ENCODE peak calls at places on chromosome 5, in five cellular contexts. One of them, this sample, is unnamed.
A peak's percentile ranks its signal among the peaks of the same experiment; 100 is the strongest.

GRCh38 chr5:10675177-10675700 is 85.8 kb downstream of the DAP start:
- DNase-seq in hippocampal formation: no peak
- DNase-seq in effector CD4-positive, alpha-beta T cell: no peak
- DNase-seq in activated T-helper 1 cell treated with Interleukin-2 at 50 U/mL for 16 hours: no peak
- DNase-seq in stimulated activated CD8-positive, alpha-beta memory T cell treated with anti-CD3 and anti-CD28 coated beads, Interleukin-4, amount 100 ng/mL, for 1 hour: no peak
- DNase-seq in this sample: no peak

GRCh38 chr5:6868170-6868569 is 154.9 kb downstream of the TENT4A start:
- DNase-seq in stimulated activated CD8-positive, alpha-beta memory T cell treated with anti-CD3 and anti-CD28 coated beads, Interleukin-4, amount 100 ng/mL, for 1 hour: no peak
- DNase-seq in hippocampal formation: peak; percentile 43
- DNase-seq in activated T-helper 1 cell treated with Interleukin-2 at 50 U/mL for 16 hours: no peak
- DNase-seq in effector CD4-positive, alpha-beta T cell: no peak
- DNase-seq in this sample: no peak

GRCh38 chr5:34656001-34656699 is at the start of gene RAI14:
- DNase-seq in effector CD4-positive, alpha-beta T cell: no peak
- DNase-seq in hippocampal formation: peak; percentile 54
- DNase-seq in activated T-helper 1 cell treated with Interleukin-2 at 50 U/mL for 16 hours: peak; percentile 9
- DNase-seq in stimulated activated CD8-positive, alpha-beta memory T cell treated with anti-CD3 and anti-CD28 coated beads, Interleukin-4, amount 100 ng/mL, for 1 hour: no peak
- DNase-seq in this sample: peak; percentile 9

GRCh38 chr5:157529002-157529401 is 46.6 kb downstream of the ADAM19 start:
- DNase-seq in effector CD4-positive, alpha-beta T cell: no peak
- DNase-seq in stimulated activated CD8-positive, alpha-beta memory T cell treated with anti-CD3 and anti-CD28 coated beads, Interleukin-4, amount 100 ng/mL, for 1 hour: no peak
- DNase-seq in activated T-helper 1 cell treated with Interleukin-2 at 50 U/mL for 16 hours: no peak
- DNase-seq in hippocampal formation: no peak
- DNase-seq in this sample: no peak

GRCh38 chr5:167348980-167349379 is 942.5 kb upstream of the WWC1 start:
- DNase-seq in activated T-helper 1 cell treated with Interleukin-2 at 50 U/mL for 16 hours: no peak
- DNase-seq in hippocampal formation: no peak
- DNase-seq in stimulated activated CD8-positive, alpha-beta memory T cell treated with anti-CD3 and anti-CD28 coated beads, Interleukin-4, amount 100 ng/mL, for 1 hour: no peak
- DNase-seq in effector CD4-positive, alpha-beta T cell: no peak
- DNase-seq in this sample: no peak

GRCh38 chr5:15938961-15939360 is 240.6 kb downstream of the MARCHF11 start:
- DNase-seq in stimulated activated CD8-positive, alpha-beta memory T cell treated with anti-CD3 and anti-CD28 coated beads, Interleukin-4, amount 100 ng/mL, for 1 hour: no peak
- DNase-seq in hippocampal formation: no peak
- DNase-seq in activated T-helper 1 cell treated with Interleukin-2 at 50 U/mL for 16 hours: no peak
- DNase-seq in effector CD4-positive, alpha-beta T cell: no peak
- DNase-seq in this sample: no peak

GRCh38 chr5:78527054-78527884 is 121.3 kb downstream of the LHFPL2 start:
- DNase-seq in hippocampal formation: no peak
- DNase-seq in stimulated activated CD8-positive, alpha-beta memory T cell treated with anti-CD3 and anti-CD28 coated beads, Interleukin-4, amount 100 ng/mL, for 1 hour: no peak
- DNase-seq in activated T-helper 1 cell treated with Interleukin-2 at 50 U/mL for 16 hours: no peak
- DNase-seq in effector CD4-positive, alpha-beta T cell: no peak
- DNase-seq in this sample: no peak

GRCh38 chr5:74993743-74994142 is 58.6 kb downstream of the GCNT4 start:
- DNase-seq in stimulated activated CD8-positive, alpha-beta memory T cell treated with anti-CD3 and anti-CD28 coated beads, Interleukin-4, amount 100 ng/mL, for 1 hour: no peak
- DNase-seq in effector CD4-positive, alpha-beta T cell: no peak
- DNase-seq in activated T-helper 1 cell treated with Interleukin-2 at 50 U/mL for 16 hours: no peak
- DNase-seq in hippocampal formation: no peak
- DNase-seq in this sample: no peak

GRCh38 chr5:43040287-43041098 is at the start of gene ANXA2R:
- DNase-seq in hippocampal formation: peak; percentile 69
- DNase-seq in stimulated activated CD8-positive, alpha-beta memory T cell treated with anti-CD3 and anti-CD28 coated beads, Interleukin-4, amount 100 ng/mL, for 1 hour: no peak
- DNase-seq in effector CD4-positive, alpha-beta T cell: peak; percentile 89
- DNase-seq in activated T-helper 1 cell treated with Interleukin-2 at 50 U/mL for 16 hours: peak; percentile 87
- DNase-seq in this sample: peak; percentile 88

GRCh38 chr5:143400541-143401252 is 2.8 kb downstream of the NR3C1 start:
- DNase-seq in hippocampal formation: no peak
- DNase-seq in effector CD4-positive, alpha-beta T cell: no peak
- DNase-seq in activated T-helper 1 cell treated with Interleukin-2 at 50 U/mL for 16 hours: no peak
- DNase-seq in stimulated activated CD8-positive, alpha-beta memory T cell treated with anti-CD3 and anti-CD28 coated beads, Interleukin-4, amount 100 ng/mL, for 1 hour: no peak
- DNase-seq in this sample: no peak

GRCh38 chr5:107557051-107557658 is 113.6 kb downstream of the EFNA5 start:
- DNase-seq in stimulated activated CD8-positive, alpha-beta memory T cell treated with anti-CD3 and anti-CD28 coated beads, Interleukin-4, amount 100 ng/mL, for 1 hour: no peak
- DNase-seq in hippocampal formation: no peak
- DNase-seq in activated T-helper 1 cell treated with Interleukin-2 at 50 U/mL for 16 hours: no peak
- DNase-seq in effector CD4-positive, alpha-beta T cell: no peak
- DNase-seq in this sample: no peak

GRCh38 chr5:40436535-40437237 is 243.0 kb upstream of the PTGER4 start:
- DNase-seq in activated T-helper 1 cell treated with Interleukin-2 at 50 U/mL for 16 hours: no peak
- DNase-seq in hippocampal formation: no peak
- DNase-seq in stimulated activated CD8-positive, alpha-beta memory T cell treated with anti-CD3 and anti-CD28 coated beads, Interleukin-4, amount 100 ng/mL, for 1 hour: no peak
- DNase-seq in effector CD4-positive, alpha-beta T cell: peak; percentile 44
- DNase-seq in this sample: peak; percentile 56

GRCh38 chr5:1666221-1666620 is 133.4 kb downstream of the MRPL36 start:
- DNase-seq in activated T-helper 1 cell treated with Interleukin-2 at 50 U/mL for 16 hours: no peak
- DNase-seq in effector CD4-positive, alpha-beta T cell: no peak
- DNase-seq in hippocampal formation: no peak
- DNase-seq in stimulated activated CD8-positive, alpha-beta memory T cell treated with anti-CD3 and anti-CD28 coated beads, Interleukin-4, amount 100 ng/mL, for 1 hour: no peak
- DNase-seq in this sample: no peak

GRCh38 chr5:98769256-98770157 is 4.0 kb upstream of the RGMB start:
- DNase-seq in hippocampal formation: peak; percentile 56
- DNase-seq in stimulated activated CD8-positive, alpha-beta memory T cell treated with anti-CD3 and anti-CD28 coated beads, Interleukin-4, amount 100 ng/mL, for 1 hour: no peak
- DNase-seq in effector CD4-positive, alpha-beta T cell: no peak
- DNase-seq in activated T-helper 1 cell treated with Interleukin-2 at 50 U/mL for 16 hours: no peak
- DNase-seq in this sample: no peak

GRCh38 chr5:159403906-159404641 is 73.8 kb upstream of the IL12B start:
- DNase-seq in effector CD4-positive, alpha-beta T cell: no peak
- DNase-seq in hippocampal formation: no peak
- DNase-seq in stimulated activated CD8-positive, alpha-beta memory T cell treated with anti-CD3 and anti-CD28 coated beads, Interleukin-4, amount 100 ng/mL, for 1 hour: no peak
- DNase-seq in activated T-helper 1 cell treated with Interleukin-2 at 50 U/mL for 16 hours: no peak
- DNase-seq in this sample: no peak

GRCh38 chr5:98772415-98773213 is 849 bp upstream of the RGMB start:
- DNase-seq in hippocampal formation: no peak
- DNase-seq in effector CD4-positive, alpha-beta T cell: peak; percentile 61
- DNase-seq in activated T-helper 1 cell treated with Interleukin-2 at 50 U/mL for 16 hours: peak; percentile 36
- DNase-seq in stimulated activated CD8-positive, alpha-beta memory T cell treated with anti-CD3 and anti-CD28 coated beads, Interleukin-4, amount 100 ng/mL, for 1 hour: no peak
- DNase-seq in this sample: peak; percentile 70

GRCh38 chr5:88679638-88680037 is 203.3 kb downstream of the MEF2C start:
- DNase-seq in hippocampal formation: no peak
- DNase-seq in stimulated activated CD8-positive, alpha-beta memory T cell treated with anti-CD3 and anti-CD28 coated beads, Interleukin-4, amount 100 ng/mL, for 1 hour: no peak
- DNase-seq in effector CD4-positive, alpha-beta T cell: no peak
- DNase-seq in activated T-helper 1 cell treated with Interleukin-2 at 50 U/mL for 16 hours: no peak
- DNase-seq in this sample: no peak

GRCh38 chr5:15074651-15075050 is 203.1 kb upstream of the ANKH start:
- DNase-seq in stimulated activated CD8-positive, alpha-beta memory T cell treated with anti-CD3 and anti-CD28 coated beads, Interleukin-4, amount 100 ng/mL, for 1 hour: no peak
- DNase-seq in effector CD4-positive, alpha-beta T cell: no peak
- DNase-seq in hippocampal formation: no peak
- DNase-seq in activated T-helper 1 cell treated with Interleukin-2 at 50 U/mL for 16 hours: no peak
- DNase-seq in this sample: no peak

GRCh38 chr5:139565411-139566305 is 4.5 kb downstream of the UBE2D2 start:
- DNase-seq in hippocampal formation: no peak
- DNase-seq in stimulated activated CD8-positive, alpha-beta memory T cell treated with anti-CD3 and anti-CD28 coated beads, Interleukin-4, amount 100 ng/mL, for 1 hour: peak; percentile 10
- DNase-seq in effector CD4-positive, alpha-beta T cell: peak; percentile 55
- DNase-seq in activated T-helper 1 cell treated with Interleukin-2 at 50 U/mL for 16 hours: peak; percentile 20
- DNase-seq in this sample: peak; percentile 32

GRCh38 chr5:10913846-10914245 is 152.8 kb upstream of the DAP start:
- DNase-seq in stimulated activated CD8-positive, alpha-beta memory T cell treated with anti-CD3 and anti-CD28 coated beads, Interleukin-4, amount 100 ng/mL, for 1 hour: no peak
- DNase-seq in hippocampal formation: no peak
- DNase-seq in activated T-helper 1 cell treated with Interleukin-2 at 50 U/mL for 16 hours: no peak
- DNase-seq in effector CD4-positive, alpha-beta T cell: no peak
- DNase-seq in this sample: no peak